ENCODE peak calls at places on chromosomes 7 and 10, in ten cellular contexts. U is K562; R is uterus; G is colonic mucosa; X is GM23248; E is CD4-positive, alpha-beta T cell; O is cardiac muscle cell; L is heart left ventricle; N is vagina; I is mesendoderm. D is an unnamed sample.

GRCh38 chr7:47697533-47697932 is 115.6 kb upstream of the TNS3 start:
- DNase-seq in N (no peak), O (no peak), R (no peak), E (no peak), L (no peak), U (no peak), G (no peak), X (no peak), I (no peak), D (no peak)

GRCh38 chr7:43040461-43040860 is 72.0 kb upstream of the HECW1 start:
- DNase-seq in N (no peak), E (no peak), O (no peak), X (no peak), U (no peak), R (no peak), L (no peak), I (no peak), G (no peak), D (no peak)

GRCh38 chr7:34330308-34330707 is 327.7 kb upstream of the NPSR1 start:
- DNase-seq in G (no peak), U (no peak), E (no peak), X (no peak), N (no peak), R (no peak), L (no peak), I (no peak), O (no peak), D (no peak)

GRCh38 chr7:26393855-26394254 is 102.2 kb downstream of the SNX10 start:
- DNase-seq in X (no peak), O (no peak), I (no peak), U (no peak), G (no peak), E (no peak), L (no peak), N (no peak), R (no peak), D (no peak)

GRCh38 chr10:84298077-84298476 is 30.3 kb upstream of the CCSER2 start:
- DNase-seq in U (no peak), E (no peak), I (no peak), X (no peak), L (no peak), R (no peak), G (no peak), O (no peak), N (no peak), D (no peak)

GRCh38 chr10:96587255-96588059 is 645 bp upstream of the TM9SF3 start:
- DNase-seq in O (peak; percentile 86), E (peak; percentile 39), G (peak; percentile 47), X (peak; percentile 89), L (peak; percentile 83), R (peak; percentile 72), N (no peak), U (no peak), I (peak; percentile 87), D (no peak)

GRCh38 chr7:137836113-137836509 is 10.7 kb downstream of the DGKI start:
- DNase-seq in I (no peak), O (no peak), N (no peak), R (no peak), X (peak; percentile 38), E (no peak), G (no peak), L (no peak), U (no peak), D (no peak)

GRCh38 chr7:150388709-150389531 is 9.8 kb downstream of the ZNF775 start:
- DNase-seq in O (peak; percentile 70), I (peak; percentile 59), N (no peak), E (no peak), L (peak; percentile 90), X (peak; percentile 61), R (peak; percentile 37), U (no peak), G (peak; percentile 73), D (peak; percentile 85)

GRCh38 chr10:17234541-17234940 is 6.5 kb downstream of the VIM start:
- DNase-seq in I (no peak), O (no peak), X (peak; percentile 14), L (no peak), U (no peak), N (no peak), R (no peak), G (no peak), E (no peak), D (no peak)

GRCh38 chr7:122257056-122257455 is 47.5 kb downstream of the FEZF1 start:
- DNase-seq in E (no peak), O (no peak), I (no peak), L (no peak), N (no peak), X (no peak), R (no peak), G (no peak), U (no peak), D (no peak)

GRCh38 chr7:122260336-122260735 is 44.2 kb downstream of the FEZF1 start:
- DNase-seq in U (no peak), E (no peak), R (no peak), G (no peak), X (no peak), I (no peak), L (no peak), O (no peak), N (no peak), D (no peak)

GRCh38 chr7:122258971-122259370 is 45.6 kb downstream of the FEZF1 start:
- DNase-seq in O (no peak), U (no peak), X (no peak), N (no peak), L (no peak), I (no peak), G (no peak), E (no peak), R (no peak), D (no peak)

GRCh38 chr7:122255454-122255853 is 49.1 kb downstream of the FEZF1 start:
- DNase-seq in X (no peak), E (no peak), G (no peak), R (no peak), L (no peak), O (no peak), I (peak; percentile 46), U (no peak), N (no peak), D (no peak)

DNA sequence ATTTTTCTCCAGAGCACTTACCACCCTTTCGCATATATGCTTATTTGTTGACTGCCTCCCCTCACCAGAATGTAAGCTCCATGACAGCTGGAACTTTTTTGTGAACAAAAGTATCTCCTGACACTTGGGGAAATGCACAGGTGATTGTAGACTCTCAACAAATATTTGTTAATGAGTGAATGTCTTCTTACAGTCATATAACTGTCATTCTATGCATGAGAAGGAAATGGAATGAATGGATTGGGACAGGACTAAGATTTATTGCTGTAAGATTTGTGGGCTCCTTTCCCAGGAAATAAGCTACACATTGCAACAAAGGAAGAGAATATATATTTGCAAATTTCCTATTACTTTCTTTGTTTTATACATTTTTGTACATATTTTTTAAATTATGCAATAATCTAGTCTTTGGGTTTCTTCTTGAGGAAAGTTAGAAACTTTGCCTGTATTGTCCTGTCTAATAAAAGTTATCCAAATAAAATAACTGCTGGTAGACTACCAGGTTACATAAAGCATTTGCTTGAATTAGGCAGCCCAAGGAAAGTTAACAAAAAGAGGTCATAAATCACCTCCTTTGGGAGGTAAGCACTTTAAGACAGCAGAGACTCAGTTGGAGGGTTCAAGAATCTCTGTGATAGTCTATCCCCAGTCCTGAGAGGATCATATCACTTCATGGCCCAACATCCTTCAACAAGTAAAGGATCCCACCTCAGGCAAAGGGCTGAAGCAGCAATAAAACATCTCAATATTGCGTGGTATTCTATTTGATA is 48.3 kb downstream of the FEZF1 start:
- DNase-seq in I (no peak), R (no peak), N (no peak), O (no peak), G (no peak), U (no peak), E (no peak), X (no peak), L (no peak), D (no peak)
- H3K27me3 ChIP-seq in I (no peaks in the 10 kb centered on the region), R (no peaks in the 10 kb centered on the region), N (no peaks in the 10 kb centered on the region), O (peaks cover 88% of the 10 kb centered on the region), G (no peaks in the 10 kb centered on the region), U (no peaks in the 10 kb centered on the region), E (no peaks in the 10 kb centered on the region), X (no peaks in the 10 kb centered on the region), L (no peaks in the 10 kb centered on the region), D (peaks cover 3% of the 10 kb centered on the region)

GRCh38 chr7:73830872-73831655 is at the start of gene CLDN4:
- DNase-seq in U (no peak), I (peak; percentile 96), R (no peak), O (no peak), X (no peak), E (no peak), L (no peak), N (no peak), G (peak; percentile 98), D (no peak)
- H3K27ac ChIP-seq in U (no peak within 1 kb of the TSS), I (peak within 1 kb of the TSS; percentile 1), R (no peak within 1 kb of the TSS), O (no peak within 1 kb of the TSS), X (no peak within 1 kb of the TSS), E (no peak within 1 kb of the TSS), L (no peak within 1 kb of the TSS), N (peak within 1 kb of the TSS; percentile 54), G (peak within 1 kb of the TSS; percentile 85), D (no peak within 1 kb of the TSS)

DNA sequence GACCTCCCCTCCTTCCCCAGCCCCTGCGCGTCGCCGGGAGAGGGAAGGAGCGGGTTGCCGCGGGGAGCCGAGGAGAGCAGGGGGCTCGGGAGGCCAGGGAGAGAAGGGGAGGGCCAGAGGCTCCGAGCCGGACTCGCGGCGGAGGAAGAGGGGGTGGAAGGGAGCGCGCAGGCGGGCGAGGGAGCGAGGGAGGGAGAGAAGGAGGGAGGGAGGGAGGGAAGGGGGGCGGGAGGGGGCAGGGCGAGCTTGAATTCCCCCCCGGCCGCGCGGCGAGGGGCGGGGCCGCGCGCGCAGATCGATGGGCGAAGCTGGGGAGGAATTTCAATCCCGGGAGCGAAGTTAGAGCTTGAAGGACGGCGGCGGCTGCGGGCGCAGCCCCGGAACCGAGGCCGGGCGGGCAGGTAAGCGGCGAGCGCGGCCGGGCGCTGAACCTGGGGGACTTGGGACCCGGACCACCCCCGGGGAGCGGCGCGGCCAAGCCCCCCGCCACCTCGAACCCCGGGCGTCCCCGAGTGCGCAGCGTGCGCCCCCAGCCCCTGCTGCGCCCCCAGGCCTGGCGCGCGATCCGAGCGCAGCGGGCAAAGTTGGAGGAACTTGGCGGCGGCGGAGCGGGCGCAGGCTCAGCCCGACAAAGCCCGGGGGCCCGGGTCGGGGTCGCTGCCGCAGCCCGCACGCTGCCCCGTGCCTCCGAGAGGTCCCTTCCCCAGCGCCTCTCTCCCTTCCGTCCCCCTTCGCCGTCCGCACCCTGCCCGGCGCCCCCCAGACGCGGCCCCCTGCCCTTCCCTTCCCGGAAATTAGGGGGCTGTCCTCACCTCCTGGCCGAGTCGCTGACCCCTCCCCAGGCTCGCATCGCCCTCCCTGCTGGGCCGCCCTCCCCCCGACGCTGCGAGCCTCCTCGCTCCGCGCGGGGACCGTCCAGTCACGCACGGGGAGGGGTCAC is at the start of gene ELFN1:
- DNase-seq in U (peak; percentile 64), I (peak; percentile 85), R (no peak), X (peak; percentile 49), N (no peak), O (peak; percentile 54), L (no peak), G (no peak), E (no peak), D (peak; percentile 35)
- H3K27me3 ChIP-seq in U (peaks cover 43% of the 10 kb centered on the region), I (peaks cover 32% of the 10 kb centered on the region), R (peaks cover 6% of the 10 kb centered on the region), X (peaks cover 4% of the 10 kb centered on the region), N (no peaks in the 10 kb centered on the region), O (no peaks in the 10 kb centered on the region), L (peaks cover 6% of the 10 kb centered on the region), G (peaks cover 67% of the 10 kb centered on the region), E (peaks cover 67% of the 10 kb centered on the region), D (no peaks in the 10 kb centered on the region)

DNA sequence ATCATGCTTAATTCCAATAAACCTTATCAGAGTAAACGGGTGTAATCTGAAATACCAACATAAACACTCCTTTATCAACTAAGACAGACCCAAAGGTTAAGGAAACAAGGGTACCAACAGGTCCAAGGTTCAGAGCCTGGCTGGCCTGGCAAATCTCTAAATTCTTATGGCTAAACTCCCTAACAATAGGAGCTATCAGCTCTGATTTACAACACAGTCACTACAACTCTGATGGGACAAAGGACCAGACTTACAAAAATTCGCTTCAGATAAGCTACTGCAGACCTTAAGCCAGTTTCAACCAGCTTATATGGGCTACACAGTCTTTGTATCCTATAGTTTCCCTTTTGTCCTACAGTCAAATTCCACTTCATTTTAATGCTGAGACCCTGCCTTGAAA is 381.9 kb downstream of the ZWINT start:
- DNase-seq in E (no peak), L (no peak), R (no peak), N (no peak), U (no peak), O (no peak), I (peak; percentile 44), G (no peak), X (no peak), D (no peak)
- H3K27ac ChIP-seq in E (no peak overlapping the region), L (no peak overlapping the region), R (no peak overlapping the region), N (no peak overlapping the region), U (no peak overlapping the region), O (no peak overlapping the region), I (no peak overlapping the region), G (no peak overlapping the region), X (no peak overlapping the region), D (no peak overlapping the region)